ENCODE peak calls at places on chromosomes 6 and 20, in four cellular contexts. One of them, this sample, is unnamed.

GRCh38 chr6:31293343-31293742 is 21.5 kb upstream of the HLA-C start:
- DNase-seq in mucosa of descending colon: no peak
- DNase-seq in astrocyte of the cerebellum: peak
- DNase-seq in GM03348: peak
- DNase-seq in this sample: no peak

GRCh38 chr6:2942916-2943563 is 28.3 kb downstream of the SERPINB6 start:
- DNase-seq in astrocyte of the cerebellum: no peak
- DNase-seq in mucosa of descending colon: no peak
- DNase-seq in GM03348: no peak
- DNase-seq in this sample: no peak

GRCh38 chr6:34385793-34386195 is 6.7 kb downstream of the NUDT3 start:
- DNase-seq in mucosa of descending colon: no peak
- DNase-seq in astrocyte of the cerebellum: no peak
- DNase-seq in GM03348: no peak
- DNase-seq in this sample: no peak

GRCh38 chr6:35435075-35435837 is 16.9 kb upstream of the FANCE start:
- DNase-seq in mucosa of descending colon: peak
- DNase-seq in astrocyte of the cerebellum: no peak
- DNase-seq in GM03348: no peak
- DNase-seq in this sample: no peak

GRCh38 chr20:38196592-38196991 is 31.5 kb upstream of the TGM2 start:
- DNase-seq in astrocyte of the cerebellum: no peak
- DNase-seq in GM03348: no peak
- DNase-seq in mucosa of descending colon: no peak
- DNase-seq in this sample: peak

GRCh38 chr20:31579245-31579644 is 25.8 kb upstream of the ID1 start:
- DNase-seq in GM03348: no peak
- DNase-seq in astrocyte of the cerebellum: no peak
- DNase-seq in mucosa of descending colon: no peak
- DNase-seq in this sample: no peak

GRCh38 chr6:13488015-13488895 is 855 bp upstream of the GFOD1 start:
- DNase-seq in astrocyte of the cerebellum: no peak
- DNase-seq in mucosa of descending colon: peak
- DNase-seq in GM03348: peak
- DNase-seq in this sample: peak

GRCh38 chr20:3275064-3275935 is 36.3 kb upstream of the SLC4A11 start:
- DNase-seq in astrocyte of the cerebellum: no peak
- DNase-seq in GM03348: no peak
- DNase-seq in mucosa of descending colon: no peak
- DNase-seq in this sample: no peak

GRCh38 chr20:32470025-32470861 is 112.1 kb downstream of the ASXL1 start:
- DNase-seq in mucosa of descending colon: peak
- DNase-seq in GM03348: peak
- DNase-seq in astrocyte of the cerebellum: no peak
- DNase-seq in this sample: no peak

GRCh38 chr6:79964607-79965081 is 17.3 kb upstream of the ELOVL4 start:
- DNase-seq in GM03348: no peak
- DNase-seq in astrocyte of the cerebellum: no peak
- DNase-seq in mucosa of descending colon: no peak
- DNase-seq in this sample: no peak

GRCh38 chr6:161444464-161444863 is 170.6 kb upstream of the AGPAT4 start:
- DNase-seq in GM03348: peak
- DNase-seq in mucosa of descending colon: peak
- DNase-seq in astrocyte of the cerebellum: peak
- DNase-seq in this sample: no peak

GRCh38 chr20:59835448-59836395 is 97.7 kb downstream of the SYCP2 start:
- DNase-seq in mucosa of descending colon: peak
- DNase-seq in GM03348: peak
- DNase-seq in astrocyte of the cerebellum: peak
- DNase-seq in this sample: peak

GRCh38 chr6:138440758-138441362 is 36.8 kb downstream of the HEBP2 start:
- DNase-seq in GM03348: no peak
- DNase-seq in astrocyte of the cerebellum: no peak
- DNase-seq in mucosa of descending colon: no peak
- DNase-seq in this sample: no peak

GRCh38 chr6:96301781-96302180 is 219.8 kb upstream of the UFL1 start:
- DNase-seq in GM03348: no peak
- DNase-seq in astrocyte of the cerebellum: no peak
- DNase-seq in mucosa of descending colon: no peak
- DNase-seq in this sample: no peak

GRCh38 chr6:41966214-41966920 is 24.8 kb upstream of the CCND3 start:
- DNase-seq in GM03348: no peak
- DNase-seq in mucosa of descending colon: no peak
- DNase-seq in astrocyte of the cerebellum: peak
- DNase-seq in this sample: no peak

GRCh38 chr20:8860011-8860495 is 208.8 kb upstream of the PLCB4 start:
- DNase-seq in mucosa of descending colon: no peak
- DNase-seq in astrocyte of the cerebellum: peak
- DNase-seq in GM03348: peak
- DNase-seq in this sample: peak

GRCh38 chr6:156862711-156863110 is 85.5 kb downstream of the ARID1B start:
- DNase-seq in GM03348: no peak
- DNase-seq in astrocyte of the cerebellum: no peak
- DNase-seq in mucosa of descending colon: no peak
- DNase-seq in this sample: no peak

GRCh38 chr6:106927531-106928398 is 46.8 kb downstream of the CD24 start:
- DNase-seq in mucosa of descending colon: peak
- DNase-seq in GM03348: peak
- DNase-seq in astrocyte of the cerebellum: peak
- DNase-seq in this sample: no peak

This sample was measured in fibroblast of gingiva.